ENCODE peak calls at places on chromosome 5, in four cellular contexts. E is HepG2, G is K562, K is GM12878. J is an unnamed sample.

GRCh38 chr5:151686673-151687378 is at the start of gene SPARC:
- DNase-seq in E (no peak), K (no peak), G (no peak), J (peak; percentile 85)

GRCh38 chr5:149500922-149501582 is 50.2 kb downstream of the CSNK1A1 start:
- DNase-seq in G (no peak), E (no peak), K (no peak), J (no peak)

GRCh38 chr5:31385774-31386537 is 145.9 kb downstream of the DROSHA start:
- DNase-seq in G (no peak), K (no peak), E (peak; percentile 54), J (no peak)

GRCh38 chr5:151738125-151738848 is 20.1 kb downstream of the ATOX1 start:
- DNase-seq in G (no peak), K (no peak), E (no peak), J (no peak)

GRCh38 chr5:139850423-139851016 is 54.9 kb downstream of the PSD2 start:
- DNase-seq in K (no peak), G (no peak), E (no peak), J (no peak)

GRCh38 chr5:178786859-178787499 is 56.5 kb upstream of the ZNF354A start:
- DNase-seq in K (no peak), G (no peak), E (peak; percentile 28), J (no peak)

GRCh38 chr5:92769986-92770385 is 811.0 kb downstream of the NR2F1-AS1 start:
- DNase-seq in E (no peak), G (no peak), K (no peak), J (no peak)

GRCh38 chr5:11809407-11809806 is 94.8 kb downstream of the CTNND2 start:
- DNase-seq in K (no peak), G (no peak), E (no peak), J (no peak)

GRCh38 chr5:128163991-128164390 is 80.4 kb downstream of the SLC12A2 start:
- DNase-seq in G (no peak), K (no peak), E (no peak), J (peak; percentile 46)

GRCh38 chr5:135026645-135027317 is 7.2 kb downstream of the PITX1 start:
- DNase-seq in G (no peak), E (no peak), K (no peak), J (no peak)

GRCh38 chr5:45277860-45278259 is 418.3 kb downstream of the HCN1 start:
- DNase-seq in E (peak; percentile 1), G (no peak), K (no peak), J (no peak)

GRCh38 chr5:139574641-139575312 is 13.6 kb downstream of the UBE2D2 start:
- DNase-seq in G (peak; percentile 32), K (no peak), E (peak; percentile 52), J (peak; percentile 58)

GRCh38 chr5:148398698-148399121 is 15.0 kb downstream of the FBXO38 start:
- DNase-seq in K (no peak), E (peak; percentile 9), G (no peak), J (peak; percentile 61)

GRCh38 chr5:148403344-148403743 is 19.6 kb downstream of the FBXO38 start:
- DNase-seq in G (no peak), K (no peak), E (no peak), J (no peak)

GRCh38 chr5:148406406-148406805 is 22.6 kb downstream of the FBXO38 start:
- DNase-seq in E (no peak), G (no peak), K (no peak), J (no peak)

GRCh38 chr5:148397968-148398595 is 14.3 kb downstream of the FBXO38 start:
- DNase-seq in E (peak; percentile 58), K (no peak), G (no peak), J (no peak)

DNA sequence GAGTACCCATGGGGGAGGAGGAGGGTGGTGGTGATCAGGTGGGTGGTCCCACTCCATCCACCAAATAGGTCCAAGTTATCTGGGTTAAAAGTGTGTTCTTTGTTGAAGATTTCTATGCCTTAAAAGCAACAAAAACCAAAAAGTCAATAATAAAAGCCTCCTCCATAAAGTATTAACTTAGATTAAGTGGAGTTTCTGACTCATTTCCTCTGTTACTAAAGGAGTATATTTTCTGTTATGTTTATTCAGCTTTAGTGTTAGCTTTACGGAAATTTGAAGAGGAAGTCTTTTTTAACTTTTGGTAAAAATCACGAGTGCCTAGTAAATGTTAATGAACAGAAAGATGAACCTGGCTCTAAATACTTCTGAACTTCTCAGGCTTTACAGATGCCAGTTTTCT is 17.8 kb downstream of the FBXO38 start:
- DNase-seq in G (no peak), E (no peak), K (no peak), J (peak; percentile 89)
- H3K4me3 ChIP-seq in G (no peak overlapping the region), E (no peak overlapping the region), K (no peak overlapping the region), J (peak overlapping the region; percentile 27)

DNA sequence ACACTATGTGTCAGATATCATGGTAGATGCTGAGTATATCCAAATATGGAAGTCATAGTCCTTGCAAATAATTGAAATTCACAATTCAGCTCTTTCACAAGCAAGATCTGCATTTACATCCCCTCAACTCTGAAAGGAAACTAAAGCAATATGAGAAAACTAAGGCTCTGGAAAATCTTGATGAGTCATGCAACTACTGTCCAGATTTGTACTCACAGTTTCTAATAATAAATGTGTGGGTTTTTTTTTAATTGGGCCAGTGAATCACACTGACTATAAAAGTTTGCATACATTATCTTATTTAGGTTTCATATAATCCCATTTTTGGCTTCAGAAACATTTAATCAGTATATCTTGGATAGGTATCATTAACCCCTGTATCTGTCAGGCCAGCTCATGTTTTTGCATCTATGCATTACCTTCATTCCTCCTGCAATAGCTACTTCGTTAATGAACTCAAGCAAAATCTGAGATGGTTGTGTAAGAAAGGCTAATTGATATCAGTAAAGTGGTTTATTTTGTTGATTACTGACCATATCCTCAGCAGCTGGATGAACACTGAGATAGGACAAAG is 58.7 kb upstream of the PRR16 start:
- DNase-seq in E (no peak), K (no peak), G (no peak), J (peak; percentile 80)
- TF ChIP-seq MYC in E (no peak), K (no peak), G (no peak), J (no peak)

DNA sequence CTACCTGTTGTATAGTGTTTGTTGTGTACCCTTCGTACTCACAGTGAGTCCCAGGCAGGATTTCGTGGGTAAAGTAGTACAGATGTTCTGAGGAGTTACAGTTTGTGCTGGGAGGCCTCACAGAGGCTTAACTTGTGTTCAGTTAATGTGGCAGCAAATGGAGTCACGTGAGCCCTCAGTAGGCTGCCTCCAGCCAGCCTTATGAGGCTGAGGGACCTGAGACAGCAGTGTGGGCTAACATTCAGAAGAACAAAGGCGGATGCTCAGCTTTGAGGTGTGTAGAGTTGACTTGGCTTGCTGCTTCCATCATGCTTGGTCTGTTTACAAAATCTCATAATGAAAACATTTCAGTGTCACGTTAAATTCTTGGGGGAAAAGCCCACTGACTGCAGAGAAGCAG is 118.1 kb downstream of the TRIO start:
- DNase-seq in G (no peak), K (no peak), E (no peak), J (no peak)
- H3K27me3 ChIP-seq in G (peaks cover 4% of the 10 kb centered on the region), K (no peaks in the 10 kb centered on the region), E (no peaks in the 10 kb centered on the region), J (no peaks in the 10 kb centered on the region)

DNA sequence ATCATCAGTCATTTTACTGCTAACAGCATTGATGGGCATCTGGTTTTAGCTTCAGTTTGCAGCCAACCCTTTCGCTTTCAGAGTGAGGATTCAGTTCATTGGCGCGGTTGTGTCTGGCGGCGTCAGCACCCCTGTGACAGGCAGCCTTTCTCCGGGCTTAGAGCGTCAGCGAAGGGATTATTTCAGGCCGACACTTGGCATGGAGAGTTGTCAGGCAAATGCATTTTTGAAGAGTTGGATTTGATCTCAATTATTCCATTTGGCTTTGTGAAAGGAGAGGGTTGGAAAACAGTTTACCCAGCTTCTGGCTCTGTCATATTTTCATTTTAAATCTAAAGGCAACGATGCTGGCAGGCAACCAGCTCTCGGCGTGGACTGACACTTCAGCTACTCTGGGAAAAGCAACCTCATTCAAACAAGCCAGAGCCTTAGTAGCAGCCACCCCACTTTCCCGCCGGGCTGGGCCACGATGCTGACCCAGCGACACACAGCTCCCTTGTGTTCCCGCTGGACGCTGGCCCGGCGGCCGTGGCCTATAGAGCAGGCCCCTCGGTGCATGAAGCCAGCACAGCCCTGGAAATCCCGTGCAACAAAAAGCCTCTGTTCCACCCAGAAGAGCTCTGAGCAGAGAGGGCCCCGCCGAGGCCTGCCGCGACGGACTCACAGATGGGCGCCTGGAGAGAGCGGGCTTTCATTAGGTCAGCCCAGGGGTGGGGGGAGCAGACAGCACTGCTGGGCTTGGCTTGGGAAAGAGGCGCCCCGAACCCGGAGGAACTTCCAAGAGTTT is 28.9 kb upstream of the LPCAT1 start:
- DNase-seq in G (peak; percentile 12), K (no peak), E (peak; percentile 48), J (no peak)
- H3K4me3 ChIP-seq in G (no peak overlapping the region), K (no peak overlapping the region), E (no peak overlapping the region), J (no peak overlapping the region)

DNA sequence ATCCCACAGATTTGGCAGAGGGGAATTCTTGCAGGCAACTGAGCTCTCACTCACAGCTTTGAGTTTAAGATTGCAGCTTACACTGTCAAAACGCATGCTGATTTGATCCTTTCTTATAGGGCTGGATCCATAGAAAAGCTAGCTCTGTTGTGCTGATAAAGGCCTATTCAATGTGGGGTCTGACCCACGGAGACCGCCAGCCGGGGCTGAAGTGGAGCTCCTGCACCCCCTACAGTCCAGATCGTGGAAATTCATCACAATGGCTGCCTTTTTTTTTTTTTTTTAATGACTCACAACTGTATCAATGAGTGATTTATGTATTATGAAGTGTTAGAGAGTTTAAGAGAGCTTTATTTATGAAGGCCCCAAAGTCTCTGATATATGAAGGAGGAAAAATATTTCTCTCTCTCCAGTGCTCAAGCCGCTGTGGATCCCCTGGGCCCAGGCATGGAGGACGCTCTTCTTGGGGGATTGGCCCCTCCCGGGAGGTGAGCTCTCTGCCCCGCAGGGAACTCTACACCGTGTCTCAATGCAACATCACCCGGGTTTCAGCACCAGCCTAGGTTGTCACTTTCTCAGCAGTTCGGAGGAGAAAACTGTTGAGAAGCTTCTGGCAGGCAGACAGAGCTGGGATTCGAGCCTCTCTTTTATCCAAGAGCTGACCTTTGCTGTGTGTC is 700.2 kb downstream of the IRX1 start:
- DNase-seq in K (no peak), G (peak; percentile 20), E (no peak), J (no peak)
- TF ChIP-seq MYC in K (no peak), G (no peak), E (no peak), J (no peak)

DNA sequence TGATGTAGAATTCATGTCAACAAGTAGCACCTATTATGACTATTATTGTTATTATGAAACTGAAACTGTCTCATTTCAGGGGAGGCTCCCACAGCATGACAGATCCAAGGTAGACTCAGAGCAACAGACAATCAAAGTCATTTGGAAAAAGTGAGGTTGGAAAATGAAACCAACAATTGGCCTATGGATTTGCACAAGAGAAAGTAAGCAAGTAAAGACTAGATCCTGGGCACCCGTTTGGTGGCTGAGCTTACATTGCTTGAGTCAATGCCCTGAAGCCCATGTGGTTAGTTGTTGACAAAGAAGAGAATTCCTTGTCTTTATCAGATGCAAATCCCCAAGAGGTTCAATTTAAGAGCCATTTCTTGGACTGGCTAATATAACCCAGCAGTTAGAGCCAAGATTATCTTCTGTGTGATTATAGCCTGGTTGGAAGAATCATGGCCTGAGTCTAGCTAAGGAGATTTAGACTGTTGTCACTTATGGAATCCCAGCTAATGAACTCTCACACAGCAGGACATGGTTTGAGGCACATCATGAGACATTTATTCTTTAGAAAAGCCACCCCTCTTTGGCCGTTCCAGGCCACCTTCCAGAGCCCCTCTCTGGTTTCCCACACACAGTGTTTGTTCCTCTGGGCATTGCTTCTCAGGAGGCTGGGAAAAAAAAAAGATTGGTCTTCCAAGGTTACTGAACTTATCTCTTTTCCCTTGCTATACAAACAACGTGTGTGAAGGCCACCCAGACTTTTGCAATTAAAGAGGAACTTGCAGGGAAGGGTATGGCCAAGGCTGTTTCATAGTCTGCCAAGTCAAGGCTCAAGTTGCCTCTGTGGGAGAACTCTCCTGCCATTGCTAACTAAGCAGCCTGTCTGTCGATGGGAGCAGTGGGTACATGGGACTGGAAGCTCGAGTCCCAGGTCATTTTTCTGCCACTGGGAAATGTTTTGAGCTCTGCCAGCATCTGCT is 399.5 kb downstream of the ENC1 start:
- DNase-seq in K (no peak), E (no peak), G (no peak), J (no peak)
- H3K27me3 ChIP-seq in K (no peaks in the 10 kb centered on the region), E (no peaks in the 10 kb centered on the region), G (no peaks in the 10 kb centered on the region), J (peaks cover 12% of the 10 kb centered on the region)

J was measured in endothelial cell of umbilical vein.